ENCODE peak calls at places on chromosome 6, in five cellular contexts. D, C, S, M and T are unnamed samples.

GRCh38 chr6:146790561-146791091 is 191.9 kb downstream of the ADGB start:
- DNase-seq in D (no peak), C (no peak), S (no peak), M (no peak), T (no peak)

GRCh38 chr6:72977114-72977513 is 248.2 kb downstream of the KHDC1L start:
- DNase-seq in D (no peak), C (no peak), S (no peak), M (no peak), T (no peak)

GRCh38 chr6:142659661-142660060 is 285.3 kb downstream of the HIVEP2 start:
- DNase-seq in D (no peak), C (no peak), S (no peak), M (no peak), T (no peak)

GRCh38 chr6:91715171-91715805 is 1128.4 kb upstream of the MAP3K7 start:
- DNase-seq in D (no peak), C (no peak), S (no peak), M (no peak), T (no peak)

GRCh38 chr6:31053873-31054272 is 43.6 kb downstream of the MUC22 start:
- DNase-seq in D (no peak), C (no peak), S (no peak), M (no peak), T (no peak)

GRCh38 chr6:11323666-11324452 is 91.4 kb upstream of the NEDD9 start:
- DNase-seq in D (no peak), C (peak), S (no peak), M (no peak), T (no peak)

GRCh38 chr6:147033267-147033666 is 170.9 kb upstream of the STXBP5 start:
- DNase-seq in D (no peak), C (no peak), S (no peak), M (no peak), T (no peak)

GRCh38 chr6:166490671-166491500 is 95.6 kb downstream of the RAMACL start:
- DNase-seq in D (no peak), C (no peak), S (peak), M (peak), T (no peak)

GRCh38 chr6:157442296-157442695 is 61.3 kb downstream of the ZDHHC14 start:
- DNase-seq in D (no peak), C (no peak), S (no peak), M (peak), T (no peak)

GRCh38 chr6:133067960-133068359 is 173.2 kb upstream of the EYA4 start:
- DNase-seq in D (no peak), C (no peak), S (no peak), M (no peak), T (no peak)

GRCh38 chr6:41706876-41707564 is 28.4 kb downstream of the TFEB start:
- DNase-seq in D (peak), C (peak), S (no peak), M (peak), T (no peak)

GRCh38 chr6:138795809-138796469 is at the start of gene ECT2L:
- DNase-seq in D (peak), C (peak), S (peak), M (peak), T (no peak)

GRCh38 chr6:47044418-47044817 is 2.3 kb upstream of the ADGRF1 start:
- DNase-seq in D (no peak), C (peak), S (peak), M (no peak), T (peak)

GRCh38 chr6:151808331-151809241 is 1.1 kb downstream of the ESR1 start:
- DNase-seq in D (peak), C (no peak), S (no peak), M (peak), T (peak)

GRCh38 chr6:18022398-18023231 is 35.2 kb upstream of the KIF13A start:
- DNase-seq in D (no peak), C (peak), S (peak), M (peak), T (peak)

GRCh38 chr6:43805695-43806040 is 35.7 kb downstream of the VEGFA start:
- DNase-seq in D (no peak), C (no peak), S (no peak), M (no peak), T (no peak)

GRCh38 chr6:149268768-149269167 is 48.7 kb upstream of the TAB2 start:
- DNase-seq in D (no peak), C (no peak), S (no peak), M (peak), T (no peak)

GRCh38 chr6:36594816-36595167 is 630 bp downstream of the SRSF3 start:
- DNase-seq in D (no peak), C (no peak), S (no peak), M (peak), T (no peak)

GRCh38 chr6:142796571-142796970 is 148.4 kb downstream of the HIVEP2 start:
- DNase-seq in D (no peak), C (no peak), S (no peak), M (peak), T (no peak)

GRCh38 chr6:40789143-40789764 is 202.1 kb upstream of the LRFN2 start:
- DNase-seq in D (no peak), C (no peak), S (peak), M (no peak), T (no peak)

GRCh38 chr6:73738367-73739028 is 42.5 kb downstream of the CD109 start:
- DNase-seq in D (no peak), C (no peak), S (peak), M (no peak), T (no peak)

GRCh38 chr6:79672631-79673065 is 41.5 kb downstream of the SH3BGRL2 start:
- DNase-seq in D (no peak), C (peak), S (peak), M (peak), T (peak)

GRCh38 chr6:37171141-37171969 is 1.4 kb downstream of the PIM1 start:
- DNase-seq in D (peak), C (peak), S (peak), M (no peak), T (peak)

GRCh38 chr6:108027594-108027993 is 46.9 kb downstream of the OSTM1 start:
- DNase-seq in D (no peak), C (no peak), S (no peak), M (peak), T (peak)

GRCh38 chr6:219019-219570 is 73.2 kb upstream of the DUSP22 start:
- DNase-seq in D (no peak), C (no peak), S (no peak), M (no peak), T (no peak)

GRCh38 chr6:104983296-104983695 is 26.4 kb downstream of the LIN28B start:
- DNase-seq in D (no peak), C (no peak), S (no peak), M (no peak), T (no peak)

GRCh38 chr6:20312581-20312980 is 89.1 kb upstream of the E2F3 start:
- DNase-seq in D (no peak), C (no peak), S (no peak), M (no peak), T (no peak)

GRCh38 chr6:31175961-31176360 is 5.5 kb upstream of the POU5F1 start:
- DNase-seq in D (no peak), C (no peak), S (no peak), M (peak), T (no peak)

GRCh38 chr6:136761227-136761922 is 30.9 kb downstream of the MAP3K5 start:
- DNase-seq in D (peak), C (no peak), S (peak), M (peak), T (no peak)

GRCh38 chr6:24646771-24647170 is 780 bp upstream of the KIAA0319 start:
- DNase-seq in D (no peak), C (peak), S (no peak), M (no peak), T (peak)

GRCh38 chr6:24974182-24975171 is 38.7 kb upstream of the RIPOR2 start:
- DNase-seq in D (no peak), C (no peak), S (no peak), M (no peak), T (no peak)

DNA sequence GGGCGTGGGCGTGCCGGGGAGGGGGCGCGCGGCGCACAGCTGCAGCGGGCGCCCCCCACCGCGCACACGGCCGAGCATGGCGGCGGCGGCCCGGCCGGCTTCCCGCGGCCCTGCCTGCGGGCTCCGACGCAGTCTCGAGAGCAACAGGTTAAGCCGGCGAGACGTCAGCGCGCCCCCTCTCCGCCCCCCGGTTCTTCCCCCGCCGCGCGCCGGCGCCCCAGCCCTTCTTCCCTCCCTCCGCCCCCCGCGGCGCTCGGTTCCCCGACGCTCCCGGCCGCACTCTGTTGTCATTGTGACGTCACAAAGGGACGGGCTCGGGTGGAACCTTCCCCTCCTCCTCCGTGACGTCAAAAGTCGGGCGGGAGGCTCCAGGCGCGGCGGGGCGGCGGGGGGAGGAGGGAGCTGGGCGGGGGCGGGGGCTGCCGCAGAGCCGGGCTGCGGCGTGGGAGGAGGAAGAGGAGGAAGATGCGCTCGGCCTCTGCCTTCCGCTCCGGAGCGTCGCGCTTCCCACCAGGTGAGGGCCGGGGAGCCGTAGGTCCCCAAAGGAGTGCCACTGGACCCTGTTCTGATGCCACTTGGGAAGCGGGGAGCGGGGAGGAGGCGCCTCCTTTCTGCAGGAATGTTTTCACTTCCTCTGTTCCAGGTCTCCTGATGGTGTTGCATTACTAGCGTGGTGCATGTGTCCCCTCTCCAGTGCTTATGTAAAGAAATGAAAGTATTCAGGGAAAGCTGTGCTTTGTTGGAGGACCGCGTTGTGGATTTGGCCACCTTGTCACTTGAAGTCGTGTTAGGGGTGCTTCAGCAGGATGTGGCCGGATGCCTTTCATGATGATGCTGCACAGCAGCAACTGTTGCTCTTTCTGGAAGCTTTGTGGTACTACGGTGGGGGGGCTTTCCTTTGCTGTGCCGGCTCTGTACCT is 2.8 kb downstream of the JARID2 start:
- DNase-seq in D (peak), C (peak), S (peak), M (peak), T (peak)
- TF ChIP-seq CTCF in D (peak), C (peak), S (peak), M (peak), T (no peak)

GRCh38 chr6:34027939-34028441 is 117.9 kb downstream of the GRM4 start:
- DNase-seq in D (no peak), C (no peak), S (no peak), M (no peak), T (no peak)
- H3K27ac ChIP-seq in D (no peak), C (no peak), S (no peak), M (no peak), T (no peak)

GRCh38 chr6:92779758-92780157 is 639.6 kb downstream of the EPHA7 start:
- DNase-seq in D (peak), C (peak), S (peak), M (peak), T (peak)

DNA sequence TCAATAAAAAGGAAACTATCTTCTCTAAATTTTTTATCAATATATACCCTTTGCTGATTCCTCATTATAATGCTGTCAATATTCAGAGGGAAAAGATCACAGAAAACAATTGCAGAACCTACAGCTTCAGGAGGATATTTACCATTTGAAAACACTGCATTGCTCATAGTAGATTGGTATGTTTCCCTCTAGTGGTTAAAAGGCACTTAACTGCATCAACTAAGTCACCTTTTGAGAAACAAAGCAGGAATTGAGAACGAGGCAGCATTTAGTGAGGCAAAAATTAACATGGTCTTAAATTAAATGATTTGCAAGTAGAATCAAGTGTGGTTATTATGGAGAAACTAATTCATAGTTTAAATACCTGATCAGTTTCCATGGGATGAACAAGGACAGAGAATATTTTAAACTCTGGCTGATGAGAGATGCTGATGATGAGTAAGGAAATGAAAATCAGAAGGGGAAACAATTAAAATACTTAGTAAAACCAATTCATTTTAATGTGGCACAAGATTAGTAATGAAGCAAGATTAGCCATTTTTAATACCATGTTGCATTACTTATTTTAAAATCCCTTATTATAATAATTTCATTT is 642.1 kb downstream of the EPHA7 start:
- DNase-seq in D (no peak), C (peak), S (peak), M (peak), T (peak)
- TF ChIP-seq CTCF in D (peak), C (peak), S (peak), M (peak), T (peak)

GRCh38 chr6:158709809-158710208 is 60.0 kb downstream of the SYTL3 start:
- DNase-seq in D (no peak), C (no peak), S (no peak), M (no peak), T (no peak)

GRCh38 chr6:158706369-158706982 is 56.6 kb downstream of the SYTL3 start:
- DNase-seq in D (peak), C (peak), S (peak), M (peak), T (peak)

GRCh38 chr6:158707120-158707519 is 57.3 kb downstream of the SYTL3 start:
- DNase-seq in D (no peak), C (peak), S (peak), M (peak), T (peak)

GRCh38 chr6:158708239-158708638 is 58.4 kb downstream of the SYTL3 start:
- DNase-seq in D (peak), C (peak), S (peak), M (peak), T (no peak)

GRCh38 chr6:158707826-158708225 is 58.0 kb downstream of the SYTL3 start:
- DNase-seq in D (no peak), C (peak), S (no peak), M (peak), T (peak)
- H3K27ac ChIP-seq in D (peak), C (peak), S (no peak), M (no peak), T (peak)

DNA sequence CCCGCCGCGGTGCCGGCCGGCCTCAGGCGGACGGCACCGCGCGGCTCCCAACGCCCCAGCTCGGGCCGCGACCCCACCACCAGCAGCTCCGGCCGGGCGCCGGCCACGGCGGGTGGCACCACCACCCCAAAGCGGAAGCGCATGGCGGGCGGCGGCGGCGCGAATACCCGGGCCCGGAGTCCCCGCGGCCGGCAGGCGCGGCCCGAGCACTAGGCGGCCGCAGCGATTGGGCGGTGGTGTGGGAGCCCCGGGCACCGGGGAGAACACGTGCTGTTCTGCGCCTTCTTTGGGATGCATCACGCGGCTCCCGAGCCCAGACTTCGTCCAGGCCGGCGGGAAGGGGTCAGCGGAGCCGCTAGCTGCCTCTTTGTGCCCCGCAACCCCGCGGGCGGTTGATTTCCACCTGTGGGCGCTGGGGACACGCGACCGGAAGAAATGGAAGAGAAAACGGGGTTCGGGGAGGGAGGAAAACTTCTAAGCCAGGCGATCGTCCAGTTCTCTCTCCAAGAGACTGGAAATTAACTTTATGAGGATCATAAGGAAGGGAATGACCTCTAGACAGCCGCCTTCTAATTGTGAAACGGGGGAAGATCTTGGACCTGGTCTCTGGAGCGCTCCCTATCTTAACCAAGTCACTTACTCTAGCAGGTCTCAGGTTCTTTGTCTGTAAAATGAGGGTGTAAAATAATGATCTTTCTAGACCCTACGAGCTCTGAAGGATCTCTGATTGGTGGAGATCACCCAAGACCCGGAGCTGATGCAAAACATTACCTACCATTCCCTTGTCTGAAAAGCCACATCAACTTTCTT is at the start of gene EPM2A:
- DNase-seq in D (peak), C (peak), S (peak), M (peak), T (peak)
- TF ChIP-seq CTCF in D (peak), C (no peak), S (no peak), M (no peak), T (no peak)

DNA sequence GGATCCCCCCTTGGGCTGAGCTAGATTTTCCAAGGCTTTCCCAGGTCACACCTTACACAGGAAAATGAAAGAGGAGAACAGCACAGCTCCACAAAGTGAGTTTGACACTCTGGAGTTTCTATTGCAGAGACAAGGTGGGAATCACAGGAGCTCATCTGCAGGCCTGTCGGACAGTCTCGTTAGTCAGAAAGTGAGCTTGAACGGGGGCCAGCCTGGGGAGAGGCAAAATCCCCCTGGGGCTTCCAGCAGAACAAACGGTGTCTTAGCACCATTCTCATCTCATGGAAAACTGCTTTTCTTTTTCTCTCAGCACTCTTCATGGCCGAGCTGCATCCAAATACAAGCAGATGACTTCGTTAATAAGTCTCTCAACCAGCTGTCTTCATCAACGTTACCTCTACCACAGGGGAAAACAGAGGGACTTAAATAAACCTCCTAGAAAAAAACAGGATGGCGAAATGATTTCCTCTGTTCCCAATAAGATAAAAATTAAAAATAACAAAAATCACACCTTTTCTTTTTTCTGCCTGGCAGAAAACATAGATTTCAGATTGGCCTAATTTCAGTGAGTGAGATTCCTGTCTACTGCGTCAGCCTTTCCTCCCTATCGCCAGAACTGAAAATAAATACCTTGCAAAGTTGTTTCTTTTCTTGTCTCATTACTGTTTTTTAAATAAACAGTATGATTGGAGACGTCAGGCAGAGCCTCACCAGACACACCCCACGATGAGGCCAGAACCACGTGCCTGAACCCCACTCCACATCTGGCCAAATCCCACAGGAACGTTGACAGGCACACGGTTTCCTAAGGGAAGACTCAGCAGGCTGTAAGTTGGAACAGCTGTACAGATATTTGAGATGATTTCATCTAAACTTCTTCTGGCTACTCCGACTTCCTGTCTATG is 219.0 kb downstream of the TTLL2 start:
- DNase-seq in D (peak), C (no peak), S (peak), M (peak), T (no peak)
- H3K27ac ChIP-seq in D (peak), C (peak), S (peak), M (no peak), T (no peak)

GRCh38 chr6:154872605-154873004 is 122.5 kb upstream of the TIAM2 start:
- DNase-seq in D (no peak), C (no peak), S (no peak), M (no peak), T (no peak)
- TF ChIP-seq CTCF in D (no peak), C (no peak), S (no peak), M (no peak), T (no peak)